ENCODE peak calls at places on chromosomes 7 and 10, in four cellular contexts. V, K, C and Q are unnamed samples.

GRCh38 chr7:8325067-8325466 is 63.1 kb upstream of the ICA1 start:
- DNase-seq in V (no peak), K (no peak), C (no peak), Q (no peak)

GRCh38 chr10:71083457-71083975 is 128.9 kb upstream of the UNC5B start:
- DNase-seq in V (no peak), K (no peak), C (peak), Q (no peak)

GRCh38 chr10:451856-452255 is 237.6 kb downstream of the DIP2C start:
- DNase-seq in V (no peak), K (no peak), C (no peak), Q (no peak)

GRCh38 chr10:95297402-95297801 is 6.6 kb upstream of the PDLIM1 start:
- DNase-seq in V (no peak), K (no peak), C (no peak), Q (no peak)

GRCh38 chr7:47580811-47581331 is 1.0 kb downstream of the TNS3 start:
- DNase-seq in V (peak), K (no peak), C (no peak), Q (no peak)

GRCh38 chr10:59820471-59820870 is 67.2 kb upstream of the MRLN start:
- DNase-seq in V (no peak), K (no peak), C (no peak), Q (no peak)

GRCh38 chr7:55021951-55022617 is 3.3 kb downstream of the EGFR start:
- DNase-seq in V (no peak), K (no peak), C (no peak), Q (no peak)

GRCh38 chr10:110279062-110279986 is 25.4 kb downstream of the SMNDC1 start:
- DNase-seq in V (peak), K (no peak), C (no peak), Q (peak)

GRCh38 chr10:124561206-124561605 is 99.6 kb downstream of the LHPP start:
- DNase-seq in V (no peak), K (no peak), C (no peak), Q (no peak)

GRCh38 chr7:66443946-66444345 is 184.7 kb upstream of the KCTD7 start:
- DNase-seq in V (no peak), K (no peak), C (no peak), Q (no peak)

GRCh38 chr10:104557966-104558365 is 83.1 kb upstream of the SORCS3 start:
- DNase-seq in V (no peak), K (no peak), C (no peak), Q (no peak)

GRCh38 chr7:85186083-85186520 is 754 bp downstream of the SEMA3D start:
- DNase-seq in V (no peak), K (no peak), C (peak), Q (no peak)

GRCh38 chr7:154709840-154710520 is 292.9 kb downstream of the PAXIP1 start:
- DNase-seq in V (no peak), K (no peak), C (no peak), Q (no peak)

GRCh38 chr7:73700581-73701134 is 17.3 kb downstream of the BUD23 start:
- DNase-seq in V (no peak), K (no peak), C (no peak), Q (no peak)

GRCh38 chr10:33643042-33643441 is 308.6 kb upstream of the NRP1 start:
- DNase-seq in V (no peak), K (no peak), C (no peak), Q (no peak)

GRCh38 chr10:99658622-99659030 is 683 bp upstream of the ENTPD7 start:
- DNase-seq in V (peak), K (peak), C (peak), Q (no peak)

GRCh38 chr10:11098628-11099027 is 81.0 kb downstream of the CELF2 start:
- DNase-seq in V (no peak), K (no peak), C (no peak), Q (no peak)

GRCh38 chr10:132906836-132907235 is 35.5 kb downstream of the CFAP46 start:
- DNase-seq in V (no peak), K (no peak), C (no peak), Q (no peak)

GRCh38 chr10:3113343-3113720 is 46.0 kb downstream of the PFKP start:
- DNase-seq in V (no peak), K (no peak), C (no peak), Q (no peak)

GRCh38 chr7:76225379-76225778 is 23.7 kb downstream of the SRRM3 start:
- DNase-seq in V (peak), K (peak), C (peak), Q (peak)

GRCh38 chr7:26062240-26062603 is 89.8 kb upstream of the NFE2L3 start:
- DNase-seq in V (no peak), K (no peak), C (no peak), Q (no peak)

GRCh38 chr10:28248092-28248491 is 54.8 kb downstream of the MPP7 start:
- DNase-seq in V (no peak), K (no peak), C (no peak), Q (no peak)